ENCODE peak calls at places on chromosomes 4 and X, in five cellular contexts. J is AG08395, X is midbrain, A is hypothalamus, D is H9. N is an unnamed sample.

GRCh38 chrX:20527458-20528099 is 260.9 kb upstream of the RPS6KA3 start:
- DNase-seq in X (peak), A (no peak), D (no peak), J (peak), N (peak)

GRCh38 chr4:10089346-10089745 is 27.3 kb downstream of the WDR1 start:
- DNase-seq in X (no peak), J (no peak), D (peak), A (no peak), N (no peak)

GRCh38 chr4:52743444-52744019 is 7.7 kb downstream of the ERVMER34-1 start:
- DNase-seq in X (no peak), A (no peak), J (no peak), D (no peak), N (no peak)

GRCh38 chr4:6530301-6530700 is 44.7 kb upstream of the MAN2B2 start:
- DNase-seq in A (no peak), J (no peak), X (no peak), D (no peak), N (no peak)

GRCh38 chr4:71732706-71733105 is 51.2 kb downstream of the GC start:
- DNase-seq in A (no peak), X (peak), D (no peak), J (peak), N (no peak)

GRCh38 chrX:1249101-1249887 is 19.3 kb upstream of the CSF2RA start:
- DNase-seq in J (no peak), A (no peak), D (peak), X (no peak), N (peak)

GRCh38 chr4:1380368-1381151 is 25.7 kb downstream of the NKX1-1 start:
- DNase-seq in J (no peak), A (no peak), X (no peak), D (no peak), N (no peak)

GRCh38 chr4:2944091-2944482 is 19.1 kb downstream of the NOP14 start:
- DNase-seq in J (no peak), A (no peak), D (no peak), X (no peak), N (no peak)

GRCh38 chrX:154040307-154040756 is 20.6 kb upstream of the IRAK1 start:
- DNase-seq in J (peak), D (no peak), A (no peak), X (no peak), N (no peak)

GRCh38 chr4:166091146-166091545 is 218.1 kb downstream of the TLL1 start:
- DNase-seq in D (no peak), J (no peak), X (no peak), A (no peak), N (peak)

GRCh38 chr4:114265342-114265741 is 285.9 kb upstream of the ARSJ start:
- DNase-seq in X (no peak), J (no peak), D (no peak), A (no peak), N (no peak)

GRCh38 chr4:148095346-148095923 is 346.8 kb downstream of the NR3C2 start:
- DNase-seq in A (no peak), X (no peak), J (no peak), D (no peak), N (no peak)

GRCh38 chr4:151717271-151717670 is 43.5 kb downstream of the GATB start:
- DNase-seq in A (no peak), X (peak), D (no peak), J (no peak), N (no peak)

GRCh38 chr4:186067757-186068385 is 1.1 kb upstream of the TLR3 start:
- DNase-seq in J (peak), A (peak), D (peak), X (peak), N (peak)

GRCh38 chr4:155707251-155707650 is 40.6 kb downstream of the GUCY1A1 start:
- DNase-seq in J (no peak), X (no peak), A (no peak), D (no peak), N (no peak)

GRCh38 chrX:41085883-41086626 is 810 bp downstream of the USP9X start:
- DNase-seq in X (peak), A (peak), J (peak), D (no peak), N (peak)

GRCh38 chrX:19747672-19748610 is 139.5 kb downstream of the SH3KBP1 start:
- DNase-seq in D (no peak), A (no peak), J (no peak), X (no peak), N (no peak)

GRCh38 chrX:56726609-56727008 is 2.4 kb upstream of the NBDY start:
- DNase-seq in X (peak), A (no peak), D (no peak), J (peak), N (peak)

GRCh38 chrX:55908685-55909212 is 191.2 kb downstream of the RRAGB start:
- DNase-seq in D (peak), J (peak), A (no peak), X (peak), N (peak)

GRCh38 chrX:13266641-13267420 is 53.0 kb downstream of the ATXN3L start:
- DNase-seq in J (no peak), D (no peak), X (no peak), A (no peak), N (no peak)

GRCh38 chrX:130975947-130976346 is 72.9 kb upstream of the ENOX2 start:
- DNase-seq in X (peak), D (no peak), J (peak), A (no peak), N (peak)

GRCh38 chrX:16075087-16075486 is 48.3 kb upstream of the GRPR start:
- DNase-seq in D (no peak), J (no peak), A (no peak), X (no peak), N (no peak)